ENCODE peak calls at places on chromosome 15, in ten cellular contexts. S is cardiac fibroblast, M is AG04450, I is WTC11, V is stomach, P is GM12865, R is ovary, X is sigmoid colon, A is uterus, U is Panc1. Z is an unnamed sample.

GRCh38 chr15:25742421-25743159 is 120.5 kb downstream of the ATP10A start:
- DNase-seq in V (no peak), I (no peak), U (no peak), A (no peak), X (peak), M (no peak), P (no peak), R (no peak), S (no peak), Z (no peak)

GRCh38 chr15:73989001-73989798 is 2.9 kb downstream of the STOML1 start:
- DNase-seq in R (no peak), V (no peak), X (peak), S (peak), M (peak), U (no peak), P (no peak), A (no peak), I (no peak), Z (no peak)

GRCh38 chr15:31226011-31226410 is 100.6 kb upstream of the KLF13 start:
- DNase-seq in U (no peak), V (no peak), A (no peak), S (no peak), R (no peak), I (no peak), X (no peak), M (no peak), P (no peak), Z (no peak)

GRCh38 chr15:99983894-99984293 is 250.7 kb upstream of the LYSMD4 start:
- DNase-seq in P (no peak), M (no peak), I (peak), A (no peak), U (no peak), S (peak), X (no peak), R (no peak), V (no peak), Z (no peak)

GRCh38 chr15:66404532-66404931 is 17.8 kb downstream of the MAP2K1 start:
- DNase-seq in X (no peak), U (no peak), R (no peak), A (no peak), I (peak), V (no peak), M (no peak), P (no peak), S (no peak), Z (no peak)

GRCh38 chr15:53359038-53359437 is 400.4 kb downstream of the WDR72 start:
- DNase-seq in A (no peak), V (no peak), I (no peak), U (no peak), R (no peak), S (no peak), X (no peak), P (no peak), M (no peak), Z (no peak)

GRCh38 chr15:80567721-80568157 is 127.4 kb upstream of the ABHD17C start:
- DNase-seq in I (peak), V (peak), U (peak), R (peak), P (peak), X (peak), M (peak), A (peak), S (peak), Z (peak)

GRCh38 chr15:48683991-48684765 is 38.7 kb upstream of the FBN1 start:
- DNase-seq in A (no peak), X (no peak), R (no peak), M (no peak), I (no peak), P (no peak), V (no peak), S (no peak), U (no peak), Z (no peak)

GRCh38 chr15:99347609-99348008 is 96.3 kb downstream of the LRRC28 start:
- DNase-seq in X (no peak), U (no peak), A (no peak), I (no peak), S (no peak), P (no peak), V (no peak), M (no peak), R (no peak), Z (no peak)

GRCh38 chr15:36831915-36832310 is 252.5 kb downstream of the CDIN1 start:
- DNase-seq in A (no peak), V (peak), U (no peak), I (no peak), P (peak), M (no peak), X (no peak), R (no peak), S (no peak), Z (no peak)

DNA sequence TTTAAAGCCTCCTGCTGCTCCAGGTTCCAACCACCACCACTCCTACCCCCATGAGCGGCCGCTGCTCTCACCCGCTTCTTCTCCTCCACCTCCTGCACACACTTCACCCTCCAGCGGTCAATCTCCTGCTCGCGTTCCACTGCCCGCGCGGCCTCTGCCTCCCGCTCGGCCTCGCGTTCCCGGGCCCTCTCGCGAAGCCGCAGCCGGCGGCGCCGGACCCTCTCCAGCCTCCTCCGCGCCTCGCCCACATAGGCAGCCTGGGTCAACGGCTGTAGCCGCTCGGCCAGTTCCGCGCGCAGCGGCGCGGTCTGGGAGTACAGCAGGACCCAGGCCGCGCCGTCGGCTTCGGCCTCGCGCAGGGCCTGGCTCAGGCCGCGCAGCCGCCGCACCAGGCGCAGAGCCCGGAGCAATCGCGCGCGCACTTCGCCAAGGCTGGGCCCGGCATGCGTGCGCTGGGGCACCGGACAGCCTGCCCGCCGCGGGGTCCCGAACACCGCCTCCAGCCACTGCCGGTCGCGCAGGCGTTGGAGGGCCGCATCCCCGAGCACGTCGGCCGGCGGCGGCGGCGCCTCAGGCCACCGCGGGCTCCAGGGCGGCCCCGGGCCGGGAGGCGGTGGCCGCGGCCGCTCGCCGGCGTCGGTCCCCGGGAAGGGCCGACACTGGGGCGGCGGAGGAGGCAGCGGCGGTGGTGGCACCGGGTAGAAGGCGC is 613 bp downstream of the PDCD7 start:
- DNase-seq in S (peak), I (peak), M (peak), U (no peak), X (no peak), R (no peak), A (no peak), V (peak), P (peak), Z (peak)
- TF ChIP-seq CTCF in S (no peak), I (no peak), M (no peak), U (no peak), X (no peak), R (no peak), A (no peak), V (no peak), P (no peak), Z (peak)

GRCh38 chr15:69210574-69210973 is 50.1 kb downstream of the GLCE start:
- DNase-seq in P (no peak), X (no peak), R (no peak), M (no peak), S (no peak), A (no peak), V (no peak), U (no peak), I (no peak), Z (no peak)

GRCh38 chr15:69215636-69216035 is 55.2 kb downstream of the GLCE start:
- DNase-seq in X (no peak), V (no peak), A (no peak), P (no peak), M (no peak), S (no peak), U (no peak), I (no peak), R (no peak), Z (no peak)

GRCh38 chr15:69217381-69217780 is 56.9 kb downstream of the GLCE start:
- DNase-seq in I (no peak), M (no peak), U (no peak), P (peak), V (no peak), X (no peak), S (no peak), R (no peak), A (no peak), Z (no peak)

GRCh38 chr15:69209661-69210060 is 49.2 kb downstream of the GLCE start:
- DNase-seq in M (no peak), X (no peak), A (no peak), S (no peak), U (no peak), V (no peak), R (no peak), P (peak), I (no peak), Z (no peak)

DNA sequence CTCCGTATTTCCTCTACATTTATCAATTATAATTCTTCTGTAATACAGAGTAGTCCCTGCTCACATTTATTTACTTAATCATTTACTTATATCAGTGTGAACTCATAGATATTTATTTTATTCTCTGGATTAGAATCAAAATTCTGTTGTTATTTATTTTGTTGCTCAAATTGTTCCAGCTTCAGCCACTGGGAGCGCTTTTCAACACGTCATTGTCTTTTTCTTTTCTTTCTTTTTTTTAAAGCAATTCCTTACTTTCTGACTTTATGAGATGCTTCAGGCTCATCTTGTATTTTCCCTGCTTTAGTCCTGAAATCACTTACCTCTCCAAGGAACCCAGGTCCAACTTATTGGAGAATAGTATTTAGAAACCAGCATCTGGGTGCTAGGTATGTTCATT is 53.4 kb downstream of the GLCE start:
- DNase-seq in P (no peak), I (no peak), X (no peak), A (no peak), V (no peak), S (no peak), U (no peak), R (no peak), M (no peak), Z (no peak)
- TF ChIP-seq CTCF in P (no peak), I (peak), X (no peak), A (no peak), V (no peak), S (no peak), U (peak), R (no peak), M (no peak), Z (no peak)

DNA sequence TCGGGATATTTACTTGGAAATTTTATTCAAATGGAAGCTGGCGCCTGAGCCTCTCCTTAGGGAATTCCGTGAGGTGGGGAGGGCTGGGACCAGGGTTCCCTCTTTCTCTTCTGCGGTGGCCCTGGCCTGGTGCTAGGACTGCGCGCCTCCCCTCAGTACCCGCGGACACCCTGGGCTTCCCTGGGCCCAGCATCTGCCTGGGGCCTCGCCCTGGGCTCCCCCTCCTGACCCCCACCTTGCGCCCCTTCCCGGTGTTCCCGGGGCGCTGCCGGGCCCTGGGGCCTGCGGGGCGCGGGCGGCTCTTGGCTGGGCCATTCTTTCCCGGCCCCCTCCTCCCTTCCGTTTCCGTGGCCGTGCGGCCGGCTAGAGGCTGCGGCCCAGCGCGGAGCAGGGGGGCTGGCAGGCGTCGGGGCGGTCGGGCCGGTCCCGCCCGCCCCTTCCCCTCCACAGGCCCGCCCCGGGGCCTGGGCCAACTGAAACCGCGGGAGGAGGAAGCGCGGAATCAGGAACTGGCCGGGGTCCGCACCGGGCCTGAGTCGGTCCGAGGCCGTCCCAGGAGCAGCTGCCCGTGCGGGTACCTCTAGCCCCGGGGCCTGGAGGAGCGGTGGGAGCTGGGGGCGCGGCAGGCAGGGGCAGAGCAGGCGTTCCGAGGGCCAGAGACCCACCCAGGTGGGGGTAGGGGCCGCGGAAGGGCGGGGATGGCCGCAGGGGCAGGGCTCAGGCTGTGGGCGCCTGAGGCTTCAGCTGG is at the start of gene FES:
- DNase-seq in S (peak), A (peak), I (peak), M (no peak), U (no peak), R (peak), P (no peak), X (peak), V (peak), Z (peak)
- TF ChIP-seq CTCF in S (no peak), A (no peak), I (no peak), M (no peak), U (no peak), R (no peak), P (no peak), X (no peak), V (no peak), Z (no peak)

GRCh38 chr15:89293012-89293411 is 41.6 kb downstream of the POLG start:
- DNase-seq in R (no peak), M (no peak), A (no peak), V (no peak), X (no peak), U (no peak), P (no peak), S (no peak), I (no peak), Z (no peak)
- TF ChIP-seq CTCF in R (no peak), M (no peak), A (no peak), V (no peak), X (no peak), U (no peak), P (no peak), S (no peak), I (no peak), Z (no peak)

DNA sequence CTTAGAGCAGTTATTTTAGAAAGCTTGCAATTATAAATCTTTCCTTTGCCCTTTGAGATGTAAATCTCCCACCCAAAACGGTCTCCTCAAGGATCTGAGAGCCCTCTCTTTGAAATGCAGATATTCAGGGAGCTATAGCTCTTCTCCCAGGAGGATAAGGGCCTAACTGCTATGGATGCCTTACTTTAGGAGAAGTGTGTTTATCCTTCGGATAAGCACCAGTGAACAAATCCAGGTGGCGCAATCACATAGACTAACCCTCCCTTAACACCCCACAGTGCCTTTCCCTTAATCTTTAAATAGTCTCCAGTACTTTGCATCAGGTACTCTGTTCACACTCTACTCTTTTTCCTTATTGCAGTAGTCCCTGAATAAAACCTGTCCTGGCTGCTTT is 14.9 kb upstream of the CA12 start:
- DNase-seq in S (no peak), V (no peak), R (no peak), A (no peak), U (no peak), M (no peak), I (no peak), X (no peak), P (no peak), Z (no peak)
- TF ChIP-seq CTCF in S (no peak), V (no peak), R (no peak), A (no peak), U (no peak), M (no peak), I (no peak), X (no peak), P (no peak), Z (no peak)